ENCODE peak calls at places on chromosomes 2 and 18, in seven cellular contexts. One of them, this sample, is unnamed.

GRCh38 chr2:190477563-190478454 is 56.7 kb downstream of the NEMP2 start:
- DNase-seq in AG20443: no peak
- DNase-seq in upper lobe of left lung: no peak
- DNase-seq in nephron progenitor cell: no peak
- DNase-seq in HT1080: no peak
- DNase-seq in epithelial cell of prostate: no peak
- DNase-seq in natural killer cell: no peak
- DNase-seq in this sample: no peak

GRCh38 chr2:98601532-98602132 is 6.7 kb downstream of the COA5 start:
- DNase-seq in nephron progenitor cell: peak
- DNase-seq in epithelial cell of prostate: no peak
- DNase-seq in natural killer cell: no peak
- DNase-seq in HT1080: peak
- DNase-seq in AG20443: peak
- DNase-seq in upper lobe of left lung: no peak
- DNase-seq in this sample: peak

GRCh38 chr2:158724803-158725271 is 70.3 kb upstream of the DAPL1 start:
- DNase-seq in nephron progenitor cell: no peak
- DNase-seq in AG20443: no peak
- DNase-seq in natural killer cell: no peak
- DNase-seq in HT1080: peak
- DNase-seq in upper lobe of left lung: no peak
- DNase-seq in epithelial cell of prostate: peak
- DNase-seq in this sample: no peak

GRCh38 chr2:29518010-29518409 is 402.8 kb downstream of the CLIP4 start:
- DNase-seq in upper lobe of left lung: no peak
- DNase-seq in AG20443: no peak
- DNase-seq in natural killer cell: no peak
- DNase-seq in epithelial cell of prostate: no peak
- DNase-seq in HT1080: no peak
- DNase-seq in nephron progenitor cell: no peak
- DNase-seq in this sample: peak

GRCh38 chr18:38606841-38607240 is 1041.2 kb upstream of the CELF4 start:
- DNase-seq in natural killer cell: no peak
- DNase-seq in nephron progenitor cell: no peak
- DNase-seq in epithelial cell of prostate: no peak
- DNase-seq in HT1080: no peak
- DNase-seq in upper lobe of left lung: no peak
- DNase-seq in AG20443: no peak
- DNase-seq in this sample: no peak

GRCh38 chr2:97719362-97720155 is 6.2 kb downstream of the ZAP70 start:
- DNase-seq in epithelial cell of prostate: no peak
- DNase-seq in AG20443: no peak
- DNase-seq in HT1080: no peak
- DNase-seq in upper lobe of left lung: no peak
- DNase-seq in natural killer cell: no peak
- DNase-seq in nephron progenitor cell: no peak
- DNase-seq in this sample: no peak

GRCh38 chr18:63182861-63183260 is 136.7 kb downstream of the BCL2 start:
- DNase-seq in natural killer cell: no peak
- DNase-seq in upper lobe of left lung: no peak
- DNase-seq in AG20443: no peak
- DNase-seq in HT1080: no peak
- DNase-seq in nephron progenitor cell: no peak
- DNase-seq in epithelial cell of prostate: no peak
- DNase-seq in this sample: no peak

GRCh38 chr18:80200932-80201672 is 46.2 kb downstream of the PARD6G start:
- DNase-seq in nephron progenitor cell: no peak
- DNase-seq in HT1080: no peak
- DNase-seq in natural killer cell: no peak
- DNase-seq in epithelial cell of prostate: no peak
- DNase-seq in upper lobe of left lung: peak
- DNase-seq in AG20443: no peak
- DNase-seq in this sample: no peak

GRCh38 chr2:69304685-69305084 is 82.3 kb downstream of the GFPT1 start:
- DNase-seq in HT1080: no peak
- DNase-seq in epithelial cell of prostate: no peak
- DNase-seq in natural killer cell: no peak
- DNase-seq in AG20443: no peak
- DNase-seq in nephron progenitor cell: no peak
- DNase-seq in upper lobe of left lung: peak
- DNase-seq in this sample: peak

This sample was measured in SK-N-DZ.